ENCODE peak calls at places on chromosomes 13 and 19, in five cellular contexts. One of them, this sample, is unnamed.

GRCh38 chr13:73366241-73366640 is 307.4 kb downstream of the KLF5 start:
- ATAC-seq in K562: no peak
- ATAC-seq in upper lobe of left lung: no peak
- ATAC-seq in GM12878: no peak
- ATAC-seq in HCT116: no peak
- ATAC-seq in this sample: no peak

GRCh38 chr13:76214001-76214400 is 577.9 kb downstream of the LMO7 start:
- ATAC-seq in K562: no peak
- ATAC-seq in GM12878: no peak
- ATAC-seq in upper lobe of left lung: no peak
- ATAC-seq in HCT116: no peak
- ATAC-seq in this sample: no peak

GRCh38 chr13:51417716-51418115 is 35.1 kb downstream of the INTS6 start:
- ATAC-seq in upper lobe of left lung: no peak
- ATAC-seq in K562: no peak
- ATAC-seq in GM12878: no peak
- ATAC-seq in HCT116: no peak
- ATAC-seq in this sample: no peak

GRCh38 chr19:19860756-19861390 is 4.8 kb upstream of the ZNF253 start:
- ATAC-seq in K562: peak; percentile 34
- ATAC-seq in HCT116: no peak
- ATAC-seq in GM12878: no peak
- ATAC-seq in upper lobe of left lung: no peak
- ATAC-seq in this sample: no peak

GRCh38 chr13:39474600-39474999 is 128.4 kb downstream of the LHFPL6 start:
- ATAC-seq in HCT116: no peak
- ATAC-seq in GM12878: no peak
- ATAC-seq in K562: no peak
- ATAC-seq in upper lobe of left lung: no peak
- ATAC-seq in this sample: no peak

GRCh38 chr13:30443957-30444404 is 21.7 kb downstream of the UBE2L5 start:
- ATAC-seq in upper lobe of left lung: no peak
- ATAC-seq in GM12878: peak; percentile 62
- ATAC-seq in K562: no peak
- ATAC-seq in HCT116: no peak
- ATAC-seq in this sample: no peak

GRCh38 chr13:30925429-30925828 is 7.0 kb upstream of the TEX26 start:
- ATAC-seq in HCT116: no peak
- ATAC-seq in upper lobe of left lung: no peak
- ATAC-seq in K562: no peak
- ATAC-seq in GM12878: no peak
- ATAC-seq in this sample: no peak

GRCh38 chr13:77026783-77027621 is at the start of gene FBXL3:
- ATAC-seq in HCT116: peak; percentile 77
- ATAC-seq in GM12878: peak; percentile 63
- ATAC-seq in K562: peak; percentile 77
- ATAC-seq in upper lobe of left lung: peak; percentile 95
- ATAC-seq in this sample: peak; percentile 86

GRCh38 chr19:49475191-49475932 is 1.3 kb downstream of the FLT3LG start:
- ATAC-seq in GM12878: no peak
- ATAC-seq in upper lobe of left lung: no peak
- ATAC-seq in K562: no peak
- ATAC-seq in HCT116: no peak
- ATAC-seq in this sample: no peak

GRCh38 chr13:34842466-34842865 is 99.6 kb upstream of the NBEA start:
- ATAC-seq in upper lobe of left lung: no peak
- ATAC-seq in GM12878: peak; percentile 58
- ATAC-seq in K562: no peak
- ATAC-seq in HCT116: no peak
- ATAC-seq in this sample: no peak

GRCh38 chr13:112814905-112815585 is 125.2 kb downstream of the ATP11A start:
- ATAC-seq in GM12878: no peak
- ATAC-seq in K562: no peak
- ATAC-seq in upper lobe of left lung: peak; percentile 16
- ATAC-seq in HCT116: peak; percentile 17
- ATAC-seq in this sample: no peak

GRCh38 chr13:104001766-104002165 is 935.5 kb upstream of the SLC10A2 start:
- ATAC-seq in K562: no peak
- ATAC-seq in GM12878: no peak
- ATAC-seq in upper lobe of left lung: no peak
- ATAC-seq in HCT116: no peak
- ATAC-seq in this sample: no peak

GRCh38 chr19:3398114-3398899 is 31.9 kb downstream of the NFIC start:
- ATAC-seq in HCT116: no peak
- ATAC-seq in K562: no peak
- ATAC-seq in upper lobe of left lung: peak; percentile 82
- ATAC-seq in GM12878: no peak
- ATAC-seq in this sample: peak; percentile 82

GRCh38 chr19:47020992-47021496 is 1.4 kb downstream of the NPAS1 start:
- ATAC-seq in K562: peak; percentile 20
- ATAC-seq in HCT116: peak; percentile 62
- ATAC-seq in upper lobe of left lung: no peak
- ATAC-seq in GM12878: peak; percentile 44
- ATAC-seq in this sample: no peak

GRCh38 chr19:34487651-34488051 is 6.1 kb downstream of the WTIP start:
- ATAC-seq in K562: no peak
- ATAC-seq in HCT116: no peak
- ATAC-seq in GM12878: no peak
- ATAC-seq in upper lobe of left lung: no peak
- ATAC-seq in this sample: no peak

GRCh38 chr19:10502524-10503001 is 593 bp downstream of the KEAP1 start:
- ATAC-seq in K562: peak; percentile 95
- ATAC-seq in GM12878: peak; percentile 90
- ATAC-seq in upper lobe of left lung: peak; percentile 97
- ATAC-seq in HCT116: peak; percentile 87
- ATAC-seq in this sample: peak; percentile 98

GRCh38 chr13:30319703-30320102 is 12.4 kb upstream of the KATNAL1 start:
- ATAC-seq in K562: no peak
- ATAC-seq in upper lobe of left lung: no peak
- ATAC-seq in HCT116: no peak
- ATAC-seq in GM12878: no peak
- ATAC-seq in this sample: no peak

GRCh38 chr19:49409441-49410029 is 13.7 kb downstream of the PTH2 start:
- ATAC-seq in HCT116: no peak
- ATAC-seq in GM12878: peak; percentile 83
- ATAC-seq in K562: peak; percentile 66
- ATAC-seq in upper lobe of left lung: peak; percentile 46
- ATAC-seq in this sample: no peak

GRCh38 chr19:21593934-21594844 is 88.8 kb downstream of the ZNF429 start:
- ATAC-seq in HCT116: no peak
- ATAC-seq in K562: peak; percentile 82
- ATAC-seq in upper lobe of left lung: peak; percentile 56
- ATAC-seq in GM12878: no peak
- ATAC-seq in this sample: peak; percentile 60

GRCh38 chr13:25675060-25675459 is 303.3 kb downstream of the ATP8A2 start:
- ATAC-seq in GM12878: no peak
- ATAC-seq in K562: no peak
- ATAC-seq in upper lobe of left lung: no peak
- ATAC-seq in HCT116: no peak
- ATAC-seq in this sample: no peak

GRCh38 chr19:48190288-48191284 is 20.1 kb downstream of the ZSWIM9 start:
- ATAC-seq in GM12878: no peak
- ATAC-seq in HCT116: peak; percentile 76
- ATAC-seq in K562: peak; percentile 97
- ATAC-seq in upper lobe of left lung: no peak
- ATAC-seq in this sample: no peak

GRCh38 chr19:48539503-48540096 is 12.4 kb upstream of the SULT2B1 start:
- ATAC-seq in HCT116: no peak
- ATAC-seq in GM12878: no peak
- ATAC-seq in K562: no peak
- ATAC-seq in upper lobe of left lung: no peak
- ATAC-seq in this sample: no peak

GRCh38 chr13:80239116-80239515 is 101.8 kb downstream of the SPRY2 start:
- ATAC-seq in upper lobe of left lung: no peak
- ATAC-seq in GM12878: no peak
- ATAC-seq in HCT116: no peak
- ATAC-seq in K562: no peak
- ATAC-seq in this sample: no peak

GRCh38 chr13:73162912-73163911 is 104.4 kb downstream of the KLF5 start:
- ATAC-seq in upper lobe of left lung: no peak
- ATAC-seq in HCT116: peak; percentile 81
- ATAC-seq in GM12878: no peak
- ATAC-seq in K562: no peak
- ATAC-seq in this sample: no peak

GRCh38 chr13:61777281-61777680 is 361.6 kb upstream of the PCDH20 start:
- ATAC-seq in GM12878: no peak
- ATAC-seq in K562: no peak
- ATAC-seq in upper lobe of left lung: peak; percentile 51
- ATAC-seq in HCT116: no peak
- ATAC-seq in this sample: no peak

GRCh38 chr13:99154064-99154463 is 46.6 kb upstream of the UBAC2 start:
- ATAC-seq in HCT116: no peak
- ATAC-seq in GM12878: no peak
- ATAC-seq in K562: no peak
- ATAC-seq in upper lobe of left lung: no peak
- ATAC-seq in this sample: no peak

GRCh38 chr19:45469132-45469834 is 1.5 kb downstream of the FOSB start:
- ATAC-seq in K562: peak; percentile 90
- ATAC-seq in upper lobe of left lung: peak; percentile 48
- ATAC-seq in HCT116: peak; percentile 80
- ATAC-seq in GM12878: peak; percentile 87
- ATAC-seq in this sample: peak; percentile 86
- TF ChIP-seq POLR2A in K562: peak; percentile 86
- TF ChIP-seq POLR2A in upper lobe of left lung: peak; percentile 68
- TF ChIP-seq POLR2A in HCT116: no peak
- TF ChIP-seq POLR2A in GM12878: peak; percentile 78
- TF ChIP-seq POLR2A in this sample: peak; percentile 67

GRCh38 chr19:33207903-33208302 is 13.8 kb downstream of the LRP3 start:
- ATAC-seq in HCT116: no peak
- ATAC-seq in GM12878: no peak
- ATAC-seq in K562: no peak
- ATAC-seq in upper lobe of left lung: no peak
- ATAC-seq in this sample: no peak

GRCh38 chr19:33208904-33209843 is 15.0 kb downstream of the LRP3 start:
- ATAC-seq in GM12878: no peak
- ATAC-seq in K562: peak; percentile 46
- ATAC-seq in HCT116: no peak
- ATAC-seq in upper lobe of left lung: no peak
- ATAC-seq in this sample: no peak

GRCh38 chr19:33207040-33207620 is 13.0 kb downstream of the LRP3 start:
- ATAC-seq in HCT116: no peak
- ATAC-seq in upper lobe of left lung: no peak
- ATAC-seq in K562: no peak
- ATAC-seq in GM12878: no peak
- ATAC-seq in this sample: no peak

GRCh38 chr19:33209844-33210230 is 15.7 kb downstream of the LRP3 start:
- ATAC-seq in upper lobe of left lung: no peak
- ATAC-seq in HCT116: no peak
- ATAC-seq in GM12878: no peak
- ATAC-seq in K562: no peak
- ATAC-seq in this sample: no peak

DNA sequence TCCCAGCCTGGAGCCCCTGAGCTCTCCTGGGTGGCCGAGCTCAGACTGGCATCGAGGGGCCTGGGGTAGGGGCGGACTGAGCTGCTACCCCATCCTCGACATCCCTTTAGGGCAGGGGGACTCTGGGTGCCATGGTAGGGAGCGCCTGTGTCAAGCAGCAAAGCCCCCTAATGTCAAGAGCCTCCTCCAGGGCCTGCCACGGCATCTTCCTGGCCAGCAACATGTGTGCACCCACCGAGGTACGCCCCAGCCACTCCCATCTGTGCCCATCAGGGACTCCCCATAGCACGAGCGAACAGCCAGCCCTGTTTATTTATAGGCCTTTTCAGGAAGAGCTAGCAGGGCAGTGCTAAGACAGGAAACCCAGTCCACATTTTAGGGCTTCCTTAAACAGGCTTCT is 14.2 kb downstream of the LRP3 start:
- ATAC-seq in GM12878: no peak
- ATAC-seq in K562: no peak
- ATAC-seq in upper lobe of left lung: no peak
- ATAC-seq in HCT116: no peak
- ATAC-seq in this sample: no peak
- TF ChIP-seq POLR2AphosphoS5 in GM12878: no peak
- TF ChIP-seq POLR2AphosphoS5 in K562: no peak
- TF ChIP-seq POLR2AphosphoS5 in upper lobe of left lung: no peak
- TF ChIP-seq POLR2AphosphoS5 in HCT116: no peak
- TF ChIP-seq POLR2AphosphoS5 in this sample: no peak

GRCh38 chr13:106989866-106990265 is 421.9 kb upstream of the ARGLU1 start:
- ATAC-seq in GM12878: no peak
- ATAC-seq in HCT116: no peak
- ATAC-seq in upper lobe of left lung: no peak
- ATAC-seq in K562: no peak
- ATAC-seq in this sample: no peak

GRCh38 chr13:106990594-106990993 is 422.7 kb upstream of the ARGLU1 start:
- ATAC-seq in HCT116: no peak
- ATAC-seq in K562: no peak
- ATAC-seq in upper lobe of left lung: no peak
- ATAC-seq in GM12878: no peak
- ATAC-seq in this sample: no peak

GRCh38 chr13:106986033-106986484 is 418.1 kb upstream of the ARGLU1 start:
- ATAC-seq in GM12878: no peak
- ATAC-seq in HCT116: no peak
- ATAC-seq in upper lobe of left lung: peak; percentile 78
- ATAC-seq in K562: no peak
- ATAC-seq in this sample: no peak

GRCh38 chr13:106986687-106987434 is 418.9 kb upstream of the ARGLU1 start:
- ATAC-seq in upper lobe of left lung: no peak
- ATAC-seq in K562: no peak
- ATAC-seq in GM12878: no peak
- ATAC-seq in HCT116: no peak
- ATAC-seq in this sample: no peak

DNA sequence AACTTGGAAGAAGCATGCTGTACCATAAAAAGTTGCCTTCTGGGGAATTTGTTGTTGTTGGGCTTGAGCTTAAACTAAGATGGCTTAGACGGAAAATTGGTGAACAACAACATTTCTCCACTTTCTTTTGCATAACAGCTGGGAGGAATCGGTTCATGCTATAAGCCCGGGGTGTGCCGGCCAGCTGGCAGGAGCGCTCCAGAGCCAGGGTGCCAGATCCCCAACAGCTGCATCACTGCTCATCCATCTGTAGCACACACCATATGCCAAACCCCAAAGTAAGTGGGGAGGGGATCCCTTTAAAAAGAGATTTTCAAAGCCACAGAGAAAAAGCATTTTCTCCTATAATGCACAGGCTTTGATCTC is 419.5 kb upstream of the ARGLU1 start:
- ATAC-seq in GM12878: no peak
- ATAC-seq in HCT116: no peak
- ATAC-seq in upper lobe of left lung: no peak
- ATAC-seq in K562: no peak
- ATAC-seq in this sample: no peak
- TF ChIP-seq CTCF in GM12878: no peak
- TF ChIP-seq CTCF in HCT116: no peak
- TF ChIP-seq CTCF in upper lobe of left lung: no peak
- TF ChIP-seq CTCF in K562: no peak
- TF ChIP-seq CTCF in this sample: no peak

GRCh38 chr13:110306960-110307696 is at the start of the genes COL4A1 and COL4A2:
- ATAC-seq in K562: no peak
- ATAC-seq in HCT116: no peak
- ATAC-seq in GM12878: no peak
- ATAC-seq in upper lobe of left lung: peak; percentile 83
- ATAC-seq in this sample: peak; percentile 87
- TF ChIP-seq POLR2A in K562: no peak
- TF ChIP-seq POLR2A in HCT116: no peak
- TF ChIP-seq POLR2A in GM12878: no peak
- TF ChIP-seq POLR2A in upper lobe of left lung: peak; percentile 88
- TF ChIP-seq POLR2A in this sample: peak; percentile 99